ENCODE peak calls at places on chromosomes 12 and 14, in six cellular contexts. V is tibial nerve, E is neural progenitor cell, S is left ventricle myocardium inferior, H is heart right ventricle, F is HepG2. Z is an unnamed sample.

GRCh38 chr14:69615471-69616407 is 4.3 kb downstream of the SUSD6 start:
- DNase-seq in E (no peak), V (peak; percentile 40), S (no peak), F (no peak), H (no peak), Z (peak; percentile 63)

GRCh38 chr12:53299454-53300180 is at the start of gene MYG1:
- DNase-seq in F (peak; percentile 89), E (peak; percentile 96), H (peak; percentile 88), V (peak; percentile 52), S (peak; percentile 84), Z (peak; percentile 93)

GRCh38 chr14:40447032-40447431 is 1014.8 kb upstream of the FBXO33 start:
- DNase-seq in F (no peak), V (no peak), E (peak; percentile 1), H (no peak), S (no peak), Z (no peak)

GRCh38 chr12:96108321-96108720 is 72.9 kb upstream of the LTA4H start:
- DNase-seq in S (peak; percentile 53), H (peak; percentile 40), V (no peak), E (no peak), F (no peak), Z (peak; percentile 66)

GRCh38 chr12:15584366-15585041 is 204.7 kb downstream of the EPS8 start:
- DNase-seq in E (peak; percentile 50), V (no peak), H (no peak), S (no peak), F (peak; percentile 37), Z (no peak)

GRCh38 chr14:73463411-73463810 is 5.1 kb upstream of the NUMB start:
- DNase-seq in E (no peak), S (no peak), F (peak; percentile 56), V (no peak), H (peak; percentile 22), Z (no peak)

GRCh38 chr12:120697344-120697743 is 10.4 kb downstream of the MLEC start:
- DNase-seq in F (no peak), E (no peak), S (no peak), V (no peak), H (no peak), Z (no peak)

GRCh38 chr14:95727084-95727700 is 13.3 kb upstream of the TCL1A start:
- DNase-seq in V (no peak), H (no peak), F (no peak), E (no peak), S (no peak), Z (no peak)

GRCh38 chr12:6691473-6691872 is 2.3 kb upstream of the ZNF384 start:
- DNase-seq in V (no peak), S (no peak), E (no peak), F (no peak), H (no peak), Z (no peak)

GRCh38 chr12:29160230-29160629 is 11.2 kb downstream of the FAR2 start:
- DNase-seq in E (no peak), S (no peak), F (no peak), V (no peak), H (no peak), Z (no peak)

GRCh38 chr12:76878045-76878898 is 547 bp downstream of the CSRP2 start:
- DNase-seq in S (no peak), H (peak; percentile 19), V (no peak), E (peak; percentile 82), F (peak; percentile 23), Z (no peak)

GRCh38 chr12:67646775-67647174 is 1.8 kb upstream of the DYRK2 start:
- DNase-seq in H (no peak), E (no peak), V (no peak), F (no peak), S (no peak), Z (no peak)

GRCh38 chr14:76844223-76844622 is 18.0 kb downstream of the LRRC74A start:
- DNase-seq in S (peak; percentile 70), V (no peak), H (peak; percentile 68), F (no peak), E (peak; percentile 18), Z (peak; percentile 83)

GRCh38 chr14:20455355-20456300 is 602 bp downstream of the APEX1 start:
- DNase-seq in F (no peak), S (no peak), V (no peak), H (no peak), E (peak; percentile 86), Z (peak; percentile 58)

GRCh38 chr14:20458031-20458789 is 3.0 kb downstream of the PIP4P1 start:
- DNase-seq in V (no peak), F (no peak), H (no peak), S (no peak), E (no peak), Z (no peak)

GRCh38 chr14:20454645-20455354 is at the start of the genes APEX1 and OSGEP:
- DNase-seq in V (peak; percentile 97), S (peak; percentile 98), F (peak; percentile 99), H (peak; percentile 96), E (peak; percentile 100), Z (peak; percentile 99)

GRCh38 chr14:20454359-20454644 is 310 bp downstream of the OSGEP start:
- DNase-seq in H (no peak), V (no peak), E (no peak), F (no peak), S (no peak), Z (no peak)

GRCh38 chr14:20456971-20457370 is 1.9 kb downstream of the APEX1 start:
- DNase-seq in V (no peak), E (no peak), H (no peak), S (no peak), F (no peak), Z (no peak)
- H3K4me3 ChIP-seq in V (no peak overlapping the region), E (no peak overlapping the region), H (no peak overlapping the region), S (no peak overlapping the region), F (no peak overlapping the region), Z (no peak overlapping the region)

DNA sequence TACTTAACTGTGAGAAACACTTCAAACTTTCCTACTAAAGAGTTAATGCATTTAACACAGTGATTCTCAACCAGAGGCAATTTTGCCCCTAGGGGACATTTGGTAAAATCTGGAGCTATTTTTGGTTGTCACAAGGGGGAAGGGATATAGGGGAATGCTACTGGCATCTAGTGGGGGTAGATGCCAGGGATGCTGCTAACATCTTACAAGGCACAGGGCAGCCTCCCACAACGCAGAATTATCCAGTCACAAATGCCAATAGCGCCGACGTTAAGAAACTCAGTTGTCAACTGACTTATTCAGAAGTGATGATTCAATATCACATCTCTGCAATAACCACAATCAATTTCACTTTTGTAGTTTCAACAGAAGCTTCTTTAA is 2.0 kb downstream of the EEA1 start:
- DNase-seq in H (no peak), F (peak; percentile 29), V (no peak), E (peak; percentile 42), S (no peak), Z (no peak)
- TF ChIP-seq CTCF in H (peak; percentile 47), F (no peak), V (no peak), E (peak; percentile 32), S (peak; percentile 36), Z (no peak)

DNA sequence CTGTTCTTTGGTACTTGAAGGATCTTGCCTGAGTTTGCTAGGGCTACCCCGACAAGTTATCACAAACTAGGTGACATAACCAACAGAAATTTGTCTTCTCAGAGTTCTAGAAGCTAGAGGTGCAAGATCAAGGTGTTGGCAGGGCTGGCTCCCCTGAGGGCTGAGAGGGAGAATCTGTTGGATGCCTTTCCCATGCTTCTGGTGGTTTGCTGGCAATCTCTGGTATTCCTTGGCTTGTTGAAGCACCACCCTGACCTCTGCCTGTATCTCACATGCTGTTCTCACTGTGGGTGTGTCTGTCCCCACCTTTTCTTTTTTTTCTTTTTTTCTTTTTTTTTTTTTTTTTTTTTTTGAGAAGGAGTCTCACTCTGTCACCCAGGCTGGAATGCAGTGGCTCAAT is 81.2 kb downstream of the VCPKMT start:
- DNase-seq in F (no peak), E (no peak), H (no peak), V (no peak), S (no peak), Z (no peak)
- H3K4me1 ChIP-seq in F (peaks cover 55% of the 10 kb centered on the region), E (no peaks in the 10 kb centered on the region), H (peaks cover 21% of the 10 kb centered on the region), V (peaks cover 3% of the 10 kb centered on the region), S (peaks cover 7% of the 10 kb centered on the region), Z (peaks cover 2% of the 10 kb centered on the region)

GRCh38 chr14:68439741-68440140 is 353.1 kb downstream of the ZFP36L1 start:
- DNase-seq in F (no peak), H (no peak), V (no peak), S (no peak), E (no peak), Z (no peak)
- H3K4me3 ChIP-seq in F (no peak overlapping the region), H (no peak overlapping the region), V (no peak overlapping the region), S (no peak overlapping the region), E (no peak overlapping the region), Z (no peak overlapping the region)